ENCODE peak calls at places on chromosomes 2 and 18, in four cellular contexts. R is HepG2, C is K562, Y is H1. B is an unnamed sample.

GRCh38 chr18:2143666-2144065 is 427.6 kb downstream of the METTL4 start:
- DNase-seq in R (no peak), C (no peak), Y (no peak), B (no peak)

GRCh38 chr2:219569635-219570034 is 1.7 kb downstream of the OBSL1 start:
- DNase-seq in R (no peak), C (no peak), Y (no peak), B (no peak)

GRCh38 chr2:149606251-149606811 is 18.8 kb upstream of the MMADHC start:
- DNase-seq in R (no peak), C (no peak), Y (no peak), B (no peak)

GRCh38 chr18:24937624-24938285 is 414.2 kb downstream of the ZNF521 start:
- DNase-seq in R (no peak), C (no peak), Y (no peak), B (no peak)

GRCh38 chr2:121195036-121195435 is 90.0 kb downstream of the TFCP2L1 start:
- DNase-seq in R (no peak), C (no peak), Y (no peak), B (no peak)

GRCh38 chr2:159710601-159711180 is 1.6 kb upstream of the MARCHF7 start:
- DNase-seq in R (no peak), C (peak), Y (no peak), B (no peak)

GRCh38 chr2:11421863-11422490 is 44.0 kb downstream of the E2F6 start:
- DNase-seq in R (peak), C (no peak), Y (no peak), B (no peak)

GRCh38 chr2:138507267-138507666 is 5.7 kb downstream of the SPOPL start:
- DNase-seq in R (peak), C (no peak), Y (no peak), B (no peak)

GRCh38 chr2:18626958-18627650 is 37.7 kb upstream of the NT5C1B start:
- DNase-seq in R (no peak), C (no peak), Y (no peak), B (no peak)

GRCh38 chr18:51077217-51077616 is 47.2 kb downstream of the SMAD4 start:
- DNase-seq in R (no peak), C (no peak), Y (no peak), B (no peak)

GRCh38 chr2:165720526-165720925 is 73.5 kb downstream of the GALNT3 start:
- DNase-seq in R (no peak), C (no peak), Y (no peak), B (no peak)

GRCh38 chr18:32803571-32803970 is 30.7 kb upstream of the KLHL14 start:
- DNase-seq in R (peak), C (no peak), Y (no peak), B (peak)

GRCh38 chr18:79574938-79575525 is 104.6 kb upstream of the CTDP1 start:
- DNase-seq in R (no peak), C (no peak), Y (peak), B (no peak)

GRCh38 chr18:79575891-79576685 is 103.5 kb upstream of the CTDP1 start:
- DNase-seq in R (no peak), C (no peak), Y (peak), B (no peak)

GRCh38 chr18:79578396-79579260 is 101.0 kb upstream of the CTDP1 start:
- DNase-seq in R (no peak), C (no peak), Y (no peak), B (no peak)

GRCh38 chr18:79577451-79578395 is 101.9 kb upstream of the CTDP1 start:
- DNase-seq in R (no peak), C (peak), Y (peak), B (no peak)

GRCh38 chr18:79576686-79577351 is 102.8 kb upstream of the CTDP1 start:
- DNase-seq in R (no peak), C (no peak), Y (peak), B (no peak)
- TF ChIP-seq HDAC6 in R (no peak), C (no peak), Y (no peak), B (no peak)

DNA sequence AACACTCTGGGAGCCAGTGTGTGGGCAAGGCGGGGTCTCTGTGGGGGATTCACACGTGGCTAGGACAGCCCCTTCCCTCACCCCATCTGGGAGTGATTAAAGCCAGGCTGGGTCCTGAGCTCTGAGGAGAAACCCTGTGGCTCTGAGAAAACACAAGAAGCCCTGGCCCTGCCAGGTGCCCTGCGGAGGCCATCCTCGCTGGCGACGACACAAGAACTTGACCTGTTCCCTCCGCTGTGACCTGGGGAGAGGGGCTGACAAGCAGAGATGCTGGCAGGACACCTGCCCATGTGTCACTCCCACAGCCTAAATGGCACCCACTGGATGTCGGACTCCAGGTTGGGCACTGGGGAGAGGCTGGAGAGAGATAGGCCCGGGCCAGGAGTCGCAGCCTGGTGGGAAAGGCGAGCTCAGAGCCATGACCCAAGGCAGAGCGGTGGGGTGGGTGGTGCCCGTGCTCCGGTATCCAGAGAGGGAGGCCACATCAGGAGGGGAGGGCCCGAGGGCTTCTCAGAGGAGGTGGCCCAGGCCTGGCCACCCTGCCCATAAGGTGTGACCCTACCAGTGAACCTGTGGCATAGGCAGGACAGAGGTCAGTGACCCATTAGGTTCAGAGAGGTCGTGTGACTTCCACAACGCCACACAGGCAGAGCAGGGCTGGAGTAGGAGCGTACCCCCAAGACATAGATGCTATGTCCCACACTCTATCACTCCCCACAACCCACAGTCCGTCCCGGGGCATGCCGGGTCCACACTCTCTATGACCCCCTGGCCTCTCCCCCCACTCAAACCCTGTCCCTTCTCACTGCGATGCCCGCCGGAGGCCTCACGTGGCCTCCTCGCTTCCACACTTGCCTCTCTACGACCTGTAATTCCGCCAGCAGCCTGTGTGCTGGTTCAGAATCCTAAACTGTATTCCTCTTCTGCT is 59.4 kb upstream of the HPCAL1 start:
- DNase-seq in R (no peak), C (no peak), Y (no peak), B (no peak)
- TF ChIP-seq HDAC6 in R (no peak), C (no peak), Y (no peak), B (no peak)

GRCh38 chr2:29405266-29405665 is 290.1 kb downstream of the CLIP4 start:
- DNase-seq in R (no peak), C (no peak), Y (no peak), B (no peak)
- TF ChIP-seq HDAC6 in R (no peak), C (no peak), Y (no peak), B (no peak)

GRCh38 chr2:144015655-144016245 is 504.2 kb downstream of the ZEB2 start:
- DNase-seq in R (no peak), C (no peak), Y (no peak), B (no peak)
- TF ChIP-seq HDAC6 in R (no peak), C (no peak), Y (no peak), B (no peak)

DNA sequence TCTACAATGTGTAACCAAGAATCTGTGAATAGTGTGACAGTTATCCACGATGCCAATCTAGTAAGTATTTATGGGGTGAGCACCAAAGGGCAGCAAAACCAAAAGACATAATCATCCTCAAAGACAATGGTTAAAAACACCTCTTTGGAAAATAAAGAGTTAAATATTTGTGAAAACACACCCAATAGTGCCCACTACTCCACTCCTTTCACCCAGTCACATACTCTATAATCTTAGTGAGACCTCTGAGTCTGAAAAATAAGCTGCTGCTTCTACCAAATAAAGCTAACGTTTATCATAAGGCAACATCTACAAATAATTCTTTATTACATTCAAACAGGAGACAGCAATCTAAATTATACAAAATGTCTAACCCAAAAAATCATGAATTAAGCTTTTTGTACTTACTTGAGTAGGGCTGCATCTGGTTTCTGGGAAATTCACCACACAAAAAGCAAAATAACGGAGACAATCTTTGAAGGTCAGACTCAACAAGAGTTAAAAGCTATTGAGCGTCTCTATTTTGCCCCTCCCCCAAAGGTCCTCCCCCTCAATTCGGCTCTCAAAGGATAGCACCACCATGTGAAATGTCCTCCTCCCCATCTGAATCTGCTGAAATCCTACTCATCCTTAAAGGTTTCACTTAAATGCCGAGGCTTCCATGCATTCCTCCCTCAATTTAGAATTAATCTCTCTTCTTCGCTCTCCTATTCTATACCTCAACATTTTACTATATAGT is 2.0 kb downstream of the RAPH1 start:
- DNase-seq in R (peak), C (peak), Y (no peak), B (no peak)
- TF ChIP-seq HDAC6 in R (no peak), C (no peak), Y (no peak), B (no peak)